ENCODE peak calls at places on chromosomes 4 and X, in nine cellular contexts. N is psoas muscle; P is esophagus muscularis mucosa; C is fibroblast of lung; J is mesenchymal stem cell; K is neural progenitor cell; H is lower lobe of right lung; O is CD8-positive, alpha-beta T cell; M is GM23248. G is an unnamed sample.

GRCh38 chr4:19832388-19832787 is 419.3 kb upstream of the SLIT2 start:
- DNase-seq in N (no peak), P (no peak), C (peak; percentile 47), J (peak; percentile 6), K (no peak), H (no peak), O (no peak), M (peak; percentile 63), G (no peak)

GRCh38 chr4:82706349-82707000 is 92.1 kb downstream of the SCD5 start:
- DNase-seq in N (no peak), P (no peak), C (peak; percentile 50), J (peak; percentile 40), K (no peak), H (no peak), O (no peak), M (peak; percentile 36), G (no peak)

GRCh38 chrX:140766024-140766611 is 56.6 kb downstream of the LINC00632 start:
- DNase-seq in N (no peak), P (no peak), C (peak; percentile 49), J (peak; percentile 72), K (peak; percentile 68), H (no peak), O (peak; percentile 19), M (peak; percentile 63), G (peak; percentile 32)

GRCh38 chrX:19326567-19326966 is 17.2 kb upstream of the PDHA1 start:
- DNase-seq in N (no peak), P (no peak), C (no peak), J (no peak), K (no peak), H (no peak), O (no peak), M (no peak), G (no peak)

GRCh38 chr4:133156096-133156495 is 7.0 kb downstream of the PCDH10 start:
- DNase-seq in N (no peak), P (peak; percentile 91), C (peak; percentile 80), J (peak; percentile 38), K (peak; percentile 29), H (no peak), O (no peak), M (no peak), G (no peak)

GRCh38 chr4:67658302-67658701 is 42.7 kb downstream of the UBA6 start:
- DNase-seq in N (no peak), P (no peak), C (no peak), J (no peak), K (no peak), H (no peak), O (no peak), M (no peak), G (no peak)

GRCh38 chrX:49037883-49038475 is 5.2 kb downstream of the TFE3 start:
- DNase-seq in N (no peak), P (no peak), C (peak; percentile 45), J (peak; percentile 60), K (no peak), H (no peak), O (no peak), M (peak; percentile 62), G (no peak)

GRCh38 chr4:99885063-99885664 is 9.1 kb downstream of the LAMTOR3 start:
- DNase-seq in N (no peak), P (no peak), C (peak; percentile 34), J (peak; percentile 62), K (peak; percentile 55), H (no peak), O (peak; percentile 23), M (peak; percentile 61), G (no peak)

GRCh38 chrX:24148535-24149345 is 789 bp upstream of the ZFX start:
- DNase-seq in N (peak; percentile 46), P (no peak), C (peak; percentile 70), J (peak; percentile 60), K (no peak), H (peak; percentile 49), O (peak; percentile 36), M (peak; percentile 72), G (peak; percentile 41)

GRCh38 chr4:137032242-137032641 is 500.1 kb downstream of the PCDH18 start:
- DNase-seq in N (no peak), P (no peak), C (peak; percentile 9), J (no peak), K (no peak), H (no peak), O (no peak), M (peak; percentile 5), G (no peak)

GRCh38 chr4:91485415-91485814 is 818.4 kb upstream of the GRID2 start:
- DNase-seq in N (no peak), P (no peak), C (no peak), J (no peak), K (no peak), H (no peak), O (no peak), M (no peak), G (no peak)

GRCh38 chr4:8920289-8920965 is 48.8 kb upstream of the HMX1 start:
- DNase-seq in N (no peak), P (peak; percentile 70), C (no peak), J (no peak), K (no peak), H (no peak), O (no peak), M (no peak), G (peak; percentile 6)

GRCh38 chrX:134670241-134670811 is 12.1 kb upstream of the PLAC1 start:
- DNase-seq in N (peak; percentile 12), P (no peak), C (peak; percentile 92), J (peak; percentile 87), K (peak; percentile 3), H (peak; percentile 51), O (no peak), M (peak; percentile 84), G (no peak)

GRCh38 chrX:134673123-134673522 is 14.9 kb upstream of the PLAC1 start:
- DNase-seq in N (no peak), P (no peak), C (no peak), J (no peak), K (no peak), H (no peak), O (no peak), M (no peak), G (no peak)

GRCh38 chrX:134669378-134670098 is 11.3 kb upstream of the PLAC1 start:
- DNase-seq in N (peak; percentile 50), P (no peak), C (peak; percentile 93), J (peak; percentile 94), K (no peak), H (peak; percentile 32), O (no peak), M (peak; percentile 93), G (no peak)

GRCh38 chrX:134672101-134672500 is 13.8 kb upstream of the PLAC1 start:
- DNase-seq in N (no peak), P (no peak), C (no peak), J (no peak), K (no peak), H (no peak), O (no peak), M (no peak), G (no peak)

DNA sequence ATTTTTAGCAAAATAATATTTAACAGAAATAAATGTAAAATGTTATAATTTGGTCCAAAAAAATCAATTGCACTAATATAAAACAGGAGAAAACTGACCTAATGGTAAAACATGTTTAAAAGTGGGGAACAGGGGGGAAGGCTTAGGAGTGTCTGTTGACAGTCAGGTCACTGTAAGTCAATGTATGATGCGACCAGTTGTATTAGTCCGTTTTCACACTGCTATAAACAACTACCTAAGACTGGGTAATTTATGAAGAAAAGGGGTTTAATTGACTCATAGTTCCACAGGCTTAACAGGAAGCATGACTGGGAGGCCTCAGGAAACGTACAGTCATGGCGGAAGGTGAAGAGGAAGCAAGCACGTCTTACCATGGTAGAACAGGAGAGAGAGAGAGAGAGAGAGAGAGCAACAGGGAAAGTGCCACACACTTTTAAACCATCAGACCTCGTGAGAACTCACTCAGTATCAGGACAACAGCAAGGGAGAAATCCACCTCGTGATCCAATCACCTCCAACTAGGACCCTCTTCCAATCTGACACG is 13.0 kb upstream of the PLAC1 start:
- DNase-seq in N (no peak), P (no peak), C (peak; percentile 35), J (peak; percentile 65), K (no peak), H (no peak), O (no peak), M (no peak), G (no peak)
- H3K27ac ChIP-seq in N (peak overlapping the region; percentile 76), P (no peak overlapping the region), C (peak overlapping the region; percentile 80), J (no peak overlapping the region), K (no peak overlapping the region), H (no peak overlapping the region), O (no peak overlapping the region), M (peak overlapping the region; percentile 92), G (no peak overlapping the region)

GRCh38 chrX:119605398-119605738 is 856 bp downstream of the NKRF start:
- DNase-seq in N (no peak), P (no peak), C (no peak), J (peak; percentile 3), K (no peak), H (no peak), O (no peak), M (peak; percentile 42), G (peak; percentile 47)
- H3K4me3 ChIP-seq in N (peak overlapping the region; percentile 71), P (peak overlapping the region; percentile 70), C (peak overlapping the region; percentile 73), J (peak overlapping the region; percentile 86), K (peak overlapping the region; percentile 65), H (peak overlapping the region; percentile 70), O (peak overlapping the region; percentile 81), M (peak overlapping the region; percentile 74), G (peak overlapping the region; percentile 52)

GRCh38 chrX:22541926-22542325 is 269.2 kb downstream of the CBLL2 start:
- DNase-seq in N (no peak), P (no peak), C (peak; percentile 50), J (no peak), K (no peak), H (no peak), O (no peak), M (no peak), G (no peak)
- H3K9me3 ChIP-seq in N (no peaks in the 10 kb centered on the region), P (no peaks in the 10 kb centered on the region), C (no peaks in the 10 kb centered on the region), J (no peaks in the 10 kb centered on the region), K (no peaks in the 10 kb centered on the region), H (no peaks in the 10 kb centered on the region), O (no peaks in the 10 kb centered on the region), M (no peaks in the 10 kb centered on the region), G (no peaks in the 10 kb centered on the region)

GRCh38 chrX:2427737-2428136 is 73.0 kb downstream of the DHRSX start:
- DNase-seq in N (no peak), P (no peak), C (no peak), J (no peak), K (no peak), H (no peak), O (no peak), M (no peak), G (no peak)

GRCh38 chrX:2427147-2427546 is 73.6 kb downstream of the DHRSX start:
- DNase-seq in N (no peak), P (no peak), C (no peak), J (no peak), K (no peak), H (no peak), O (no peak), M (no peak), G (no peak)

GRCh38 chrX:2425281-2426071 is 75.3 kb downstream of the DHRSX start:
- DNase-seq in N (no peak), P (no peak), C (peak; percentile 30), J (no peak), K (no peak), H (no peak), O (no peak), M (no peak), G (no peak)

GRCh38 chrX:2424317-2424716 is 76.5 kb downstream of the DHRSX start:
- DNase-seq in N (no peak), P (no peak), C (no peak), J (no peak), K (no peak), H (no peak), O (no peak), M (no peak), G (no peak)

GRCh38 chrX:2426289-2426882 is 74.4 kb downstream of the DHRSX start:
- DNase-seq in N (no peak), P (no peak), C (no peak), J (no peak), K (no peak), H (no peak), O (no peak), M (no peak), G (no peak)
- H3K27ac ChIP-seq in N (no peak overlapping the region), P (no peak overlapping the region), C (no peak overlapping the region), J (no peak overlapping the region), K (no peak overlapping the region), H (no peak overlapping the region), O (no peak overlapping the region), M (no peak overlapping the region), G (no peak overlapping the region)